ENCODE peak calls at places on chromosomes 2 and 18, in eight cellular contexts. H is prostate gland; A is AG09309; Q is AG09319; M is GM13976; J is dermis blood vessel endothelial cell; L is activated T-cell treated with anti-CD3 and anti-CD28 coated beads for 1 hour; E is stimulated activated CD4-positive, alpha-beta T cell treated with anti-CD3 and anti-CD28 coated beads, TNF-alpha, amount 100 ng/mL, for 48 hours. G is an unnamed sample.

GRCh38 chr2:231877533-231878456 is 48.4 kb downstream of the NPPC start:
- DNase-seq in A (no peak), E (no peak), M (no peak), Q (no peak), H (peak), L (no peak), J (no peak), G (no peak)

GRCh38 chr18:34640273-34640672 is 69.8 kb upstream of the DTNA start:
- DNase-seq in L (no peak), Q (no peak), H (no peak), J (no peak), A (no peak), M (no peak), E (no peak), G (no peak)

GRCh38 chr2:184680825-184681224 is 82.5 kb downstream of the ZNF804A start:
- DNase-seq in E (no peak), Q (no peak), A (no peak), L (no peak), M (no peak), H (no peak), J (no peak), G (no peak)

GRCh38 chr2:202014328-202015034 is 19.2 kb upstream of the FZD7 start:
- DNase-seq in H (no peak), J (no peak), L (no peak), M (no peak), E (no peak), Q (no peak), A (no peak), G (no peak)

GRCh38 chr2:222569826-222570225 is 86.1 kb downstream of the FARSB start:
- DNase-seq in J (no peak), M (no peak), H (no peak), A (peak), Q (no peak), E (no peak), L (no peak), G (no peak)

GRCh38 chr2:33489835-33490431 is 13.5 kb downstream of the RASGRP3 start:
- DNase-seq in M (no peak), E (no peak), L (no peak), J (no peak), Q (no peak), H (no peak), A (no peak), G (no peak)

GRCh38 chr18:43396266-43396665 is 119.0 kb upstream of the SYT4 start:
- DNase-seq in L (no peak), J (no peak), H (no peak), M (no peak), E (no peak), A (no peak), Q (no peak), G (no peak)

GRCh38 chr18:23226930-23227728 is 91.8 kb downstream of the CABLES1 start:
- DNase-seq in Q (no peak), J (peak), E (no peak), M (no peak), H (no peak), A (peak), L (no peak), G (no peak)

GRCh38 chr18:45658756-45659155 is 43.5 kb downstream of the SLC14A2 start:
- DNase-seq in L (no peak), J (no peak), A (peak), Q (no peak), E (no peak), H (no peak), M (no peak), G (no peak)

GRCh38 chr2:99710720-99711612 is 221.1 kb upstream of the REV1 start:
- DNase-seq in M (no peak), J (no peak), L (no peak), A (no peak), E (no peak), Q (no peak), H (no peak), G (no peak)

GRCh38 chr2:11482473-11483031 is 16.6 kb upstream of the E2F6 start:
- DNase-seq in Q (no peak), J (no peak), M (peak), A (no peak), H (no peak), L (no peak), E (no peak), G (no peak)

GRCh38 chr2:236724200-236724599 is 154.6 kb downstream of the ACKR3 start:
- DNase-seq in A (no peak), E (no peak), H (no peak), J (no peak), Q (no peak), M (no peak), L (no peak), G (no peak)

GRCh38 chr2:235113854-235114253 is 162.0 kb downstream of the SH3BP4 start:
- DNase-seq in L (no peak), J (no peak), M (no peak), H (no peak), A (no peak), Q (no peak), E (no peak), G (no peak)

GRCh38 chr2:162072181-162072702 is 1.8 kb downstream of the DPP4 start:
- DNase-seq in E (no peak), M (peak), J (peak), L (no peak), H (no peak), Q (no peak), A (peak), G (no peak)

GRCh38 chr2:222167762-222168161 is 131.0 kb downstream of the PAX3 start:
- DNase-seq in A (no peak), L (no peak), J (no peak), Q (no peak), E (no peak), H (no peak), M (no peak), G (no peak)

GRCh38 chr18:33446604-33447003 is 6.1 kb upstream of the CCDC178 start:
- DNase-seq in L (no peak), Q (no peak), M (no peak), A (no peak), J (no peak), E (no peak), H (no peak), G (no peak)